ENCODE peak calls at places on chromosome 3, in eight cellular contexts. One of them, this sample, is unnamed.

GRCh38 chr3:133882986-133883586 is 12.6 kb downstream of the RAB6B start:
- DNase-seq in Right ventricle myocardium superior: no peak
- DNase-seq in AG08396: no peak
- DNase-seq in left ventricle myocardium inferior: no peak
- DNase-seq in activated CD4-positive, alpha-beta T cell treated with anti-CD3 and anti-CD28 coated beads, Interleukin-2, amount 50 U/mL, for 1 hour: no peak
- DNase-seq in non-pigmented ciliary epithelial cell: no peak
- DNase-seq in Caki2: no peak
- DNase-seq in GM23338: no peak
- DNase-seq in this sample: no peak

GRCh38 chr3:5239602-5240001 is 52.1 kb downstream of the EDEM1 start:
- DNase-seq in Right ventricle myocardium superior: no peak
- DNase-seq in AG08396: no peak
- DNase-seq in left ventricle myocardium inferior: no peak
- DNase-seq in activated CD4-positive, alpha-beta T cell treated with anti-CD3 and anti-CD28 coated beads, Interleukin-2, amount 50 U/mL, for 1 hour: no peak
- DNase-seq in non-pigmented ciliary epithelial cell: peak; percentile 2
- DNase-seq in Caki2: peak; percentile 48
- DNase-seq in GM23338: no peak
- DNase-seq in this sample: no peak

GRCh38 chr3:168248383-168249047 is 152.8 kb upstream of the GOLIM4 start:
- DNase-seq in Right ventricle myocardium superior: peak; percentile 54
- DNase-seq in AG08396: peak; percentile 62
- DNase-seq in left ventricle myocardium inferior: no peak
- DNase-seq in activated CD4-positive, alpha-beta T cell treated with anti-CD3 and anti-CD28 coated beads, Interleukin-2, amount 50 U/mL, for 1 hour: no peak
- DNase-seq in non-pigmented ciliary epithelial cell: no peak
- DNase-seq in Caki2: peak; percentile 60
- DNase-seq in GM23338: peak; percentile 67
- DNase-seq in this sample: no peak

GRCh38 chr3:194134231-194134756 is 1.7 kb upstream of the HES1 start:
- DNase-seq in Right ventricle myocardium superior: peak; percentile 84
- DNase-seq in AG08396: peak; percentile 66
- DNase-seq in left ventricle myocardium inferior: peak; percentile 77
- DNase-seq in activated CD4-positive, alpha-beta T cell treated with anti-CD3 and anti-CD28 coated beads, Interleukin-2, amount 50 U/mL, for 1 hour: peak; percentile 21
- DNase-seq in non-pigmented ciliary epithelial cell: no peak
- DNase-seq in Caki2: no peak
- DNase-seq in GM23338: no peak
- DNase-seq in this sample: no peak

GRCh38 chr3:121324320-121324719 is 221.5 kb downstream of the POLQ start:
- DNase-seq in Right ventricle myocardium superior: no peak
- DNase-seq in AG08396: no peak
- DNase-seq in left ventricle myocardium inferior: no peak
- DNase-seq in activated CD4-positive, alpha-beta T cell treated with anti-CD3 and anti-CD28 coated beads, Interleukin-2, amount 50 U/mL, for 1 hour: no peak
- DNase-seq in non-pigmented ciliary epithelial cell: no peak
- DNase-seq in Caki2: no peak
- DNase-seq in GM23338: no peak
- DNase-seq in this sample: no peak

GRCh38 chr3:168121175-168121853 is 25.6 kb upstream of the GOLIM4 start:
- DNase-seq in Right ventricle myocardium superior: peak; percentile 43
- DNase-seq in AG08396: no peak
- DNase-seq in left ventricle myocardium inferior: peak; percentile 34
- DNase-seq in activated CD4-positive, alpha-beta T cell treated with anti-CD3 and anti-CD28 coated beads, Interleukin-2, amount 50 U/mL, for 1 hour: no peak
- DNase-seq in non-pigmented ciliary epithelial cell: no peak
- DNase-seq in Caki2: no peak
- DNase-seq in GM23338: no peak
- DNase-seq in this sample: peak; percentile 12

GRCh38 chr3:99570061-99570460 is 68.3 kb upstream of the COL8A1 start:
- DNase-seq in Right ventricle myocardium superior: no peak
- DNase-seq in AG08396: no peak
- DNase-seq in left ventricle myocardium inferior: no peak
- DNase-seq in activated CD4-positive, alpha-beta T cell treated with anti-CD3 and anti-CD28 coated beads, Interleukin-2, amount 50 U/mL, for 1 hour: no peak
- DNase-seq in non-pigmented ciliary epithelial cell: no peak
- DNase-seq in Caki2: no peak
- DNase-seq in GM23338: no peak
- DNase-seq in this sample: no peak

GRCh38 chr3:139427283-139428060 is 38.0 kb upstream of the COPB2 start:
- DNase-seq in Right ventricle myocardium superior: no peak
- DNase-seq in AG08396: peak; percentile 67
- DNase-seq in left ventricle myocardium inferior: no peak
- DNase-seq in activated CD4-positive, alpha-beta T cell treated with anti-CD3 and anti-CD28 coated beads, Interleukin-2, amount 50 U/mL, for 1 hour: no peak
- DNase-seq in non-pigmented ciliary epithelial cell: peak; percentile 52
- DNase-seq in Caki2: peak; percentile 72
- DNase-seq in GM23338: peak; percentile 94
- DNase-seq in this sample: peak; percentile 74

GRCh38 chr3:16290007-16290826 is 25.2 kb downstream of the OXNAD1 start:
- DNase-seq in Right ventricle myocardium superior: no peak
- DNase-seq in AG08396: peak; percentile 38
- DNase-seq in left ventricle myocardium inferior: no peak
- DNase-seq in activated CD4-positive, alpha-beta T cell treated with anti-CD3 and anti-CD28 coated beads, Interleukin-2, amount 50 U/mL, for 1 hour: peak; percentile 58
- DNase-seq in non-pigmented ciliary epithelial cell: no peak
- DNase-seq in Caki2: no peak
- DNase-seq in GM23338: peak; percentile 75
- DNase-seq in this sample: peak; percentile 40

GRCh38 chr3:171511450-171511849 is 51.2 kb upstream of the TNIK start:
- DNase-seq in Right ventricle myocardium superior: no peak
- DNase-seq in AG08396: no peak
- DNase-seq in left ventricle myocardium inferior: no peak
- DNase-seq in activated CD4-positive, alpha-beta T cell treated with anti-CD3 and anti-CD28 coated beads, Interleukin-2, amount 50 U/mL, for 1 hour: no peak
- DNase-seq in non-pigmented ciliary epithelial cell: no peak
- DNase-seq in Caki2: no peak
- DNase-seq in GM23338: no peak
- DNase-seq in this sample: no peak

GRCh38 chr3:189308594-189308993 is 136.8 kb downstream of the TPRG1 start:
- DNase-seq in Right ventricle myocardium superior: no peak
- DNase-seq in AG08396: no peak
- DNase-seq in left ventricle myocardium inferior: no peak
- DNase-seq in activated CD4-positive, alpha-beta T cell treated with anti-CD3 and anti-CD28 coated beads, Interleukin-2, amount 50 U/mL, for 1 hour: no peak
- DNase-seq in non-pigmented ciliary epithelial cell: no peak
- DNase-seq in Caki2: no peak
- DNase-seq in GM23338: no peak
- DNase-seq in this sample: no peak

GRCh38 chr3:132222868-132223538 is 94.2 kb upstream of the ACP3 start:
- DNase-seq in Right ventricle myocardium superior: no peak
- DNase-seq in AG08396: no peak
- DNase-seq in left ventricle myocardium inferior: no peak
- DNase-seq in activated CD4-positive, alpha-beta T cell treated with anti-CD3 and anti-CD28 coated beads, Interleukin-2, amount 50 U/mL, for 1 hour: no peak
- DNase-seq in non-pigmented ciliary epithelial cell: no peak
- DNase-seq in Caki2: peak; percentile 93
- DNase-seq in GM23338: no peak
- DNase-seq in this sample: peak; percentile 31

GRCh38 chr3:46440531-46441294 is 24.0 kb downstream of the LTF start:
- DNase-seq in Right ventricle myocardium superior: no peak
- DNase-seq in AG08396: no peak
- DNase-seq in left ventricle myocardium inferior: no peak
- DNase-seq in activated CD4-positive, alpha-beta T cell treated with anti-CD3 and anti-CD28 coated beads, Interleukin-2, amount 50 U/mL, for 1 hour: no peak
- DNase-seq in non-pigmented ciliary epithelial cell: no peak
- DNase-seq in Caki2: no peak
- DNase-seq in GM23338: peak; percentile 23
- DNase-seq in this sample: no peak

GRCh38 chr3:54274607-54275006 is 152.3 kb downstream of the CACNA2D3 start:
- DNase-seq in Right ventricle myocardium superior: no peak
- DNase-seq in AG08396: no peak
- DNase-seq in left ventricle myocardium inferior: no peak
- DNase-seq in activated CD4-positive, alpha-beta T cell treated with anti-CD3 and anti-CD28 coated beads, Interleukin-2, amount 50 U/mL, for 1 hour: no peak
- DNase-seq in non-pigmented ciliary epithelial cell: no peak
- DNase-seq in Caki2: no peak
- DNase-seq in GM23338: no peak
- DNase-seq in this sample: no peak

GRCh38 chr3:126267169-126267975 is 87.0 kb upstream of the ALDH1L1 start:
- DNase-seq in Right ventricle myocardium superior: peak; percentile 89
- DNase-seq in AG08396: peak; percentile 91
- DNase-seq in left ventricle myocardium inferior: peak; percentile 81
- DNase-seq in activated CD4-positive, alpha-beta T cell treated with anti-CD3 and anti-CD28 coated beads, Interleukin-2, amount 50 U/mL, for 1 hour: no peak
- DNase-seq in non-pigmented ciliary epithelial cell: peak; percentile 56
- DNase-seq in Caki2: peak; percentile 92
- DNase-seq in GM23338: peak; percentile 96
- DNase-seq in this sample: peak; percentile 74